ENCODE peak calls at places on chromosomes 6 and 20, in seven cellular contexts. One of them, this sample, is unnamed.

GRCh38 chr20:34834459-34834893 is 9.0 kb upstream of the NCOA6 start:
- DNase-seq in PC-3: peak
- DNase-seq in fibroblast of lung: peak
- DNase-seq in RWPE1: peak
- DNase-seq in nephron progenitor cell: no peak
- DNase-seq in GM12865: peak
- DNase-seq in heart left ventricle: no peak
- DNase-seq in this sample: peak

GRCh38 chr6:24963887-24964570 is 28.3 kb upstream of the RIPOR2 start:
- DNase-seq in PC-3: no peak
- DNase-seq in fibroblast of lung: no peak
- DNase-seq in RWPE1: no peak
- DNase-seq in nephron progenitor cell: no peak
- DNase-seq in GM12865: no peak
- DNase-seq in heart left ventricle: no peak
- DNase-seq in this sample: no peak

GRCh38 chr6:6781172-6781876 is 192.8 kb downstream of the LY86 start:
- DNase-seq in PC-3: peak
- DNase-seq in fibroblast of lung: peak
- DNase-seq in RWPE1: peak
- DNase-seq in nephron progenitor cell: no peak
- DNase-seq in GM12865: no peak
- DNase-seq in heart left ventricle: peak
- DNase-seq in this sample: peak

GRCh38 chr6:105892577-105893262 is 193.4 kb upstream of the PRDM1 start:
- DNase-seq in PC-3: no peak
- DNase-seq in fibroblast of lung: peak
- DNase-seq in RWPE1: no peak
- DNase-seq in nephron progenitor cell: no peak
- DNase-seq in GM12865: peak
- DNase-seq in heart left ventricle: no peak
- DNase-seq in this sample: no peak

GRCh38 chr20:59780494-59781185 is 152.8 kb downstream of the SYCP2 start:
- DNase-seq in PC-3: no peak
- DNase-seq in fibroblast of lung: no peak
- DNase-seq in RWPE1: no peak
- DNase-seq in nephron progenitor cell: no peak
- DNase-seq in GM12865: no peak
- DNase-seq in heart left ventricle: no peak
- DNase-seq in this sample: no peak

GRCh38 chr20:19813839-19814238 is 55.8 kb downstream of the RIN2 start:
- DNase-seq in PC-3: no peak
- DNase-seq in fibroblast of lung: peak
- DNase-seq in RWPE1: no peak
- DNase-seq in nephron progenitor cell: no peak
- DNase-seq in GM12865: no peak
- DNase-seq in heart left ventricle: no peak
- DNase-seq in this sample: no peak

GRCh38 chr20:32522775-32523612 is 62.1 kb downstream of the NOL4L start:
- DNase-seq in PC-3: no peak
- DNase-seq in fibroblast of lung: peak
- DNase-seq in RWPE1: no peak
- DNase-seq in nephron progenitor cell: no peak
- DNase-seq in GM12865: no peak
- DNase-seq in heart left ventricle: no peak
- DNase-seq in this sample: no peak

GRCh38 chr20:399182-399707 is 8.9 kb upstream of the RBCK1 start:
- DNase-seq in PC-3: no peak
- DNase-seq in fibroblast of lung: no peak
- DNase-seq in RWPE1: no peak
- DNase-seq in nephron progenitor cell: no peak
- DNase-seq in GM12865: no peak
- DNase-seq in heart left ventricle: no peak
- DNase-seq in this sample: no peak

GRCh38 chr6:148351277-148351676 is 8.6 kb downstream of the SASH1 start:
- DNase-seq in PC-3: no peak
- DNase-seq in fibroblast of lung: no peak
- DNase-seq in RWPE1: no peak
- DNase-seq in nephron progenitor cell: no peak
- DNase-seq in GM12865: no peak
- DNase-seq in heart left ventricle: no peak
- DNase-seq in this sample: no peak

GRCh38 chr6:40620546-40620945 is 33.4 kb upstream of the LRFN2 start:
- DNase-seq in PC-3: no peak
- DNase-seq in fibroblast of lung: no peak
- DNase-seq in RWPE1: no peak
- DNase-seq in nephron progenitor cell: no peak
- DNase-seq in GM12865: no peak
- DNase-seq in heart left ventricle: no peak
- DNase-seq in this sample: no peak

GRCh38 chr6:130632897-130633296 is 194.3 kb upstream of the SMLR1 start:
- DNase-seq in PC-3: no peak
- DNase-seq in fibroblast of lung: no peak
- DNase-seq in RWPE1: no peak
- DNase-seq in nephron progenitor cell: no peak
- DNase-seq in GM12865: no peak
- DNase-seq in heart left ventricle: no peak
- DNase-seq in this sample: no peak

GRCh38 chr20:35954907-35955251 is 577 bp upstream of the SCAND1 start:
- DNase-seq in PC-3: peak
- DNase-seq in fibroblast of lung: peak
- DNase-seq in RWPE1: peak
- DNase-seq in nephron progenitor cell: no peak
- DNase-seq in GM12865: peak
- DNase-seq in heart left ventricle: no peak
- DNase-seq in this sample: peak

GRCh38 chr6:23414204-23414501 is 711.9 kb upstream of the NRSN1 start:
- DNase-seq in PC-3: peak
- DNase-seq in fibroblast of lung: peak
- DNase-seq in RWPE1: no peak
- DNase-seq in nephron progenitor cell: no peak
- DNase-seq in GM12865: peak
- DNase-seq in heart left ventricle: no peak
- DNase-seq in this sample: no peak

GRCh38 chr6:32761084-32761483 is 2.2 kb downstream of the HLA-DQB2 start:
- DNase-seq in PC-3: no peak
- DNase-seq in fibroblast of lung: no peak
- DNase-seq in RWPE1: no peak
- DNase-seq in nephron progenitor cell: no peak
- DNase-seq in GM12865: no peak
- DNase-seq in heart left ventricle: no peak
- DNase-seq in this sample: no peak

GRCh38 chr6:79334674-79335073 is 100.2 kb upstream of the HMGN3 start:
- DNase-seq in PC-3: no peak
- DNase-seq in fibroblast of lung: no peak
- DNase-seq in RWPE1: no peak
- DNase-seq in nephron progenitor cell: no peak
- DNase-seq in GM12865: no peak
- DNase-seq in heart left ventricle: no peak
- DNase-seq in this sample: no peak

GRCh38 chr6:141552463-141552862 is 580.3 kb upstream of the GJE1 start:
- DNase-seq in PC-3: peak
- DNase-seq in fibroblast of lung: peak
- DNase-seq in RWPE1: peak
- DNase-seq in nephron progenitor cell: no peak
- DNase-seq in GM12865: peak
- DNase-seq in heart left ventricle: no peak
- DNase-seq in this sample: peak

GRCh38 chr20:38635721-38636285 is 34.2 kb downstream of the ARHGAP40 start:
- DNase-seq in PC-3: peak
- DNase-seq in fibroblast of lung: peak
- DNase-seq in RWPE1: peak
- DNase-seq in nephron progenitor cell: no peak
- DNase-seq in GM12865: peak
- DNase-seq in heart left ventricle: no peak
- DNase-seq in this sample: no peak

GRCh38 chr6:118152524-118152923 is 245.5 kb downstream of the SLC35F1 start:
- DNase-seq in PC-3: no peak
- DNase-seq in fibroblast of lung: no peak
- DNase-seq in RWPE1: no peak
- DNase-seq in nephron progenitor cell: no peak
- DNase-seq in GM12865: no peak
- DNase-seq in heart left ventricle: no peak
- DNase-seq in this sample: no peak

GRCh38 chr20:53547664-53548239 is 45.9 kb downstream of the ZNF217 start:
- DNase-seq in PC-3: peak
- DNase-seq in fibroblast of lung: peak
- DNase-seq in RWPE1: peak
- DNase-seq in nephron progenitor cell: peak
- DNase-seq in GM12865: peak
- DNase-seq in heart left ventricle: peak
- DNase-seq in this sample: peak

GRCh38 chr6:7264686-7265384 is 48.2 kb downstream of the SSR1 start:
- DNase-seq in PC-3: no peak
- DNase-seq in fibroblast of lung: no peak
- DNase-seq in RWPE1: no peak
- DNase-seq in nephron progenitor cell: no peak
- DNase-seq in GM12865: no peak
- DNase-seq in heart left ventricle: no peak
- DNase-seq in this sample: no peak

GRCh38 chr6:136035378-136036070 is 184.0 kb downstream of the PDE7B start:
- DNase-seq in PC-3: no peak
- DNase-seq in fibroblast of lung: peak
- DNase-seq in RWPE1: no peak
- DNase-seq in nephron progenitor cell: no peak
- DNase-seq in GM12865: no peak
- DNase-seq in heart left ventricle: peak
- DNase-seq in this sample: peak

GRCh38 chr20:47677314-47678129 is 107.8 kb downstream of the SULF2 start:
- DNase-seq in PC-3: peak
- DNase-seq in fibroblast of lung: peak
- DNase-seq in RWPE1: peak
- DNase-seq in nephron progenitor cell: peak
- DNase-seq in GM12865: peak
- DNase-seq in heart left ventricle: no peak
- DNase-seq in this sample: peak

GRCh38 chr6:37339911-37340638 is 13.7 kb upstream of the RNF8 start:
- DNase-seq in PC-3: no peak
- DNase-seq in fibroblast of lung: no peak
- DNase-seq in RWPE1: no peak
- DNase-seq in nephron progenitor cell: no peak
- DNase-seq in GM12865: no peak
- DNase-seq in heart left ventricle: no peak
- DNase-seq in this sample: no peak

DNA sequence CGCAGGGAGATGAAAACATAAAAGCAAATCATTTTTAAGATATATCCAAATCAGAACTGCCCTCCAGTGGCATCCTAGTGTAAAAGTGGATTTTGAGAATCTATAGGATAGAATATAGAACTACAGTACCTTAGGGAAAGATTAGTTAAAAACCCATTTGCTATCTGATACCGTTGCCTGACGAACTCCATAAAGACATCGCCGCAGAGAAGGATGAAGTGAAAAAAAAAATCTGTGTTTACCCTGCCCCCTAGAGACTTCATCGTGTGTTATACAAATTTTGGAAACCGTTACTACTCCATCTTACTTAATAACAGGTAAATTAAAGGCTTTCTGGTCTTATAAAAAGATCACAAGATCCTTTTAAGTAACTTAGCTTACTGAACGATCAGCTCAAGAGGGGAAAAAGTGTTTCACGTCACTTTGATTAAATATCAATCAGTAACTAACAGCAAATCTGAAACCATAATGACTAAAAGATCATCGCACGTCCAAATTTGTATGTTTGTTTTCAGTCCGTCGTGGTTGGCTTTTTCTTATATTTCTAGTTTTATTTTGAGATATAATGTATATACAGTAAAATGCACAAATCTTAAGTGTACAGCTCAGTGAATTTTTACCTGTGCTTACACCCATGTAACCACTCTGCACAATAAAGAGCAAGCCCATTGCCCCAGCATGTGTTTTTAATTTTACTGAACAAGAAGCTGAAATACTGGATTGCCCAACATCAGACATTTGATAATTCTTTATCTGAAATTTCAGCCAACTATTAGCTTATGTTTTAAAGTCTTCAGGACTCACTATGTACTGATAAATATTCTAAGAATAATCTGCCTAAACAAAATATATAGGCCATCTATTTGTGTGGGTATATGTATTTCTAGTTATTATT is 879 bp upstream of the MCM3 start:
- DNase-seq in PC-3: peak
- DNase-seq in fibroblast of lung: no peak
- DNase-seq in RWPE1: no peak
- DNase-seq in nephron progenitor cell: no peak
- DNase-seq in GM12865: peak
- DNase-seq in heart left ventricle: no peak
- DNase-seq in this sample: no peak
- TF ChIP-seq CTCF in PC-3: peak
- TF ChIP-seq CTCF in fibroblast of lung: no peak
- TF ChIP-seq CTCF in RWPE1: peak
- TF ChIP-seq CTCF in nephron progenitor cell: no peak
- TF ChIP-seq CTCF in GM12865: peak
- TF ChIP-seq CTCF in heart left ventricle: no peak
- TF ChIP-seq CTCF in this sample: peak

GRCh38 chr20:24100370-24101011 is 111.9 kb upstream of the GGTLC1 start:
- DNase-seq in PC-3: peak
- DNase-seq in fibroblast of lung: peak
- DNase-seq in RWPE1: peak
- DNase-seq in nephron progenitor cell: peak
- DNase-seq in GM12865: peak
- DNase-seq in heart left ventricle: peak
- DNase-seq in this sample: no peak
- TF ChIP-seq CTCF in PC-3: peak
- TF ChIP-seq CTCF in fibroblast of lung: peak
- TF ChIP-seq CTCF in RWPE1: peak
- TF ChIP-seq CTCF in nephron progenitor cell: peak
- TF ChIP-seq CTCF in GM12865: peak
- TF ChIP-seq CTCF in heart left ventricle: peak
- TF ChIP-seq CTCF in this sample: peak

DNA sequence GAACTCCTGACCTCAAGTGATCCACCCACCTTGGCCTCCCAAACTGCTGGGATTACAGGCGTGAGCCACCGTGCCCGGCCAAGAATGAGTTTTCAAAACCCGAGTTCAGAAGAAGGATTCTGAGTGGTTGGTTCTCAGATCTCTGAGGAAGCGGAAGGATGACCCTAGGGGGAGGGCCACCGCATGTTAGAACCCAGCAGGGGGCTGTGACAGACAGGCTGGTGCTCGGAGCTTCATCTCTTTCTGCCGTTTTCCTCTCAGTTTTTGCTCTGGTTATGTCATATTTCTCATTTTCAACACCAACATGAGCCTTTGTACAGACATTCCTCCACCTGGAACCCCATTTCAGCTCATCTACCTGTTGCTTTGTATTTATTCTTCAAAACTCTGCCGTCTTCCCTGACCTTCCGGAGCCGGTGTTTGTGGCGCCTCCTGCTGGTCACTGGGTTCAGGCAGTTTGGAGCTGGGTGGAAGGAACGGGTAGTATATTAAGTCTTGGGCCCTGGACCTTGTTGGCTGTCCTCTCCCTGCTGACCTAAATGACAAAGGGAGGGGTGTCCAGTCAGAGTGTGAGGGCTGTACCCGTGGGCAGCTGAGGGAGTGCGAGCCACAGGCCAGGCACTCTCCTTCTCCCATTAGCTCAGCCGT is at the start of gene DEFB123:
- DNase-seq in PC-3: no peak
- DNase-seq in fibroblast of lung: no peak
- DNase-seq in RWPE1: no peak
- DNase-seq in nephron progenitor cell: no peak
- DNase-seq in GM12865: no peak
- DNase-seq in heart left ventricle: no peak
- DNase-seq in this sample: no peak
- TF ChIP-seq CTCF in PC-3: peak
- TF ChIP-seq CTCF in fibroblast of lung: no peak
- TF ChIP-seq CTCF in RWPE1: peak
- TF ChIP-seq CTCF in nephron progenitor cell: no peak
- TF ChIP-seq CTCF in GM12865: peak
- TF ChIP-seq CTCF in heart left ventricle: no peak
- TF ChIP-seq CTCF in this sample: peak

GRCh38 chr6:93932175-93932574 is 512.8 kb upstream of the EPHA7 start:
- DNase-seq in PC-3: no peak
- DNase-seq in fibroblast of lung: no peak
- DNase-seq in RWPE1: no peak
- DNase-seq in nephron progenitor cell: no peak
- DNase-seq in GM12865: no peak
- DNase-seq in heart left ventricle: no peak
- DNase-seq in this sample: no peak
- TF ChIP-seq CTCF in PC-3: no peak
- TF ChIP-seq CTCF in fibroblast of lung: no peak
- TF ChIP-seq CTCF in RWPE1: no peak
- TF ChIP-seq CTCF in nephron progenitor cell: no peak
- TF ChIP-seq CTCF in GM12865: no peak
- TF ChIP-seq CTCF in heart left ventricle: no peak
- TF ChIP-seq CTCF in this sample: no peak